ENCODE peak calls at places on chromosomes 13 and 19, in nine cellular contexts. One of them, this sample, is unnamed. For H3K4me1, the result is how much of the 10 kb centered on the place peaks cover.

GRCh38 chr13:20128459-20128927 is 32.4 kb downstream of the GJA3 start:
- DNase-seq in body of pancreas: peak
- DNase-seq in colonic mucosa: peak
- DNase-seq in thoracic aorta: no peak
- DNase-seq in left lung: peak
- DNase-seq in psoas muscle: no peak
- DNase-seq in PC-3: peak
- DNase-seq in OCI-LY7: no peak
- DNase-seq in ovary: no peak
- DNase-seq in this sample: peak

GRCh38 chr19:58575183-58576041 is 2.3 kb upstream of the MZF1 start:
- DNase-seq in OCI-LY7: peak
- DNase-seq in psoas muscle: peak
- DNase-seq in ovary: peak
- DNase-seq in colonic mucosa: peak
- DNase-seq in thoracic aorta: peak
- DNase-seq in PC-3: peak
- DNase-seq in body of pancreas: peak
- DNase-seq in left lung: peak
- DNase-seq in this sample: peak

GRCh38 chr13:101415358-101416174 is 742 bp downstream of the NALCN start:
- DNase-seq in psoas muscle: no peak
- DNase-seq in ovary: no peak
- DNase-seq in PC-3: no peak
- DNase-seq in body of pancreas: no peak
- DNase-seq in left lung: peak
- DNase-seq in OCI-LY7: no peak
- DNase-seq in colonic mucosa: no peak
- DNase-seq in thoracic aorta: no peak
- DNase-seq in this sample: no peak

GRCh38 chr19:45263013-45263412 is 11.9 kb downstream of the MARK4 start:
- DNase-seq in psoas muscle: no peak
- DNase-seq in colonic mucosa: no peak
- DNase-seq in PC-3: no peak
- DNase-seq in thoracic aorta: no peak
- DNase-seq in ovary: no peak
- DNase-seq in body of pancreas: no peak
- DNase-seq in left lung: no peak
- DNase-seq in OCI-LY7: no peak
- DNase-seq in this sample: no peak

GRCh38 chr13:74715718-74716117 is 581.5 kb upstream of the KLF12 start:
- DNase-seq in body of pancreas: no peak
- DNase-seq in PC-3: peak
- DNase-seq in ovary: no peak
- DNase-seq in left lung: no peak
- DNase-seq in OCI-LY7: no peak
- DNase-seq in psoas muscle: no peak
- DNase-seq in colonic mucosa: no peak
- DNase-seq in thoracic aorta: no peak
- DNase-seq in this sample: no peak

GRCh38 chr13:49791753-49792549 is 531 bp downstream of the KPNA3 start:
- DNase-seq in thoracic aorta: no peak
- DNase-seq in PC-3: peak
- DNase-seq in ovary: peak
- DNase-seq in left lung: peak
- DNase-seq in body of pancreas: peak
- DNase-seq in OCI-LY7: peak
- DNase-seq in colonic mucosa: peak
- DNase-seq in psoas muscle: no peak
- DNase-seq in this sample: peak

GRCh38 chr19:29285187-29285687 is 72.3 kb upstream of the UQCRFS1 start:
- DNase-seq in left lung: no peak
- DNase-seq in OCI-LY7: no peak
- DNase-seq in PC-3: no peak
- DNase-seq in colonic mucosa: no peak
- DNase-seq in ovary: no peak
- DNase-seq in psoas muscle: no peak
- DNase-seq in thoracic aorta: no peak
- DNase-seq in body of pancreas: no peak
- DNase-seq in this sample: no peak

GRCh38 chr13:41613984-41614581 is 156.7 kb downstream of the RGCC start:
- DNase-seq in thoracic aorta: no peak
- DNase-seq in colonic mucosa: no peak
- DNase-seq in OCI-LY7: no peak
- DNase-seq in psoas muscle: peak
- DNase-seq in body of pancreas: peak
- DNase-seq in left lung: no peak
- DNase-seq in ovary: peak
- DNase-seq in PC-3: peak
- DNase-seq in this sample: no peak

GRCh38 chr19:29528350-29528945 is 2.7 kb downstream of the VSTM2B start:
- DNase-seq in psoas muscle: peak
- DNase-seq in OCI-LY7: peak
- DNase-seq in colonic mucosa: peak
- DNase-seq in PC-3: peak
- DNase-seq in thoracic aorta: no peak
- DNase-seq in left lung: peak
- DNase-seq in body of pancreas: peak
- DNase-seq in ovary: peak
- DNase-seq in this sample: peak

GRCh38 chr19:4278926-4279529 is at the start of gene SHD:
- DNase-seq in thoracic aorta: no peak
- DNase-seq in colonic mucosa: no peak
- DNase-seq in psoas muscle: no peak
- DNase-seq in PC-3: no peak
- DNase-seq in ovary: no peak
- DNase-seq in OCI-LY7: no peak
- DNase-seq in body of pancreas: no peak
- DNase-seq in left lung: no peak
- DNase-seq in this sample: peak

GRCh38 chr19:35816262-35816661 is 3.6 kb upstream of the PRODH2 start:
- DNase-seq in psoas muscle: no peak
- DNase-seq in colonic mucosa: no peak
- DNase-seq in body of pancreas: no peak
- DNase-seq in ovary: no peak
- DNase-seq in thoracic aorta: no peak
- DNase-seq in left lung: no peak
- DNase-seq in OCI-LY7: no peak
- DNase-seq in PC-3: no peak
- DNase-seq in this sample: no peak

GRCh38 chr13:59318320-59318930 is 845.3 kb downstream of the DIAPH3 start:
- DNase-seq in colonic mucosa: peak
- DNase-seq in left lung: no peak
- DNase-seq in thoracic aorta: no peak
- DNase-seq in OCI-LY7: peak
- DNase-seq in body of pancreas: peak
- DNase-seq in psoas muscle: peak
- DNase-seq in ovary: no peak
- DNase-seq in PC-3: peak
- DNase-seq in this sample: peak

GRCh38 chr19:8821748-8822241 is 10.3 kb downstream of the ZNF558 start:
- DNase-seq in ovary: no peak
- DNase-seq in thoracic aorta: no peak
- DNase-seq in left lung: no peak
- DNase-seq in body of pancreas: no peak
- DNase-seq in psoas muscle: no peak
- DNase-seq in OCI-LY7: no peak
- DNase-seq in colonic mucosa: no peak
- DNase-seq in PC-3: no peak
- DNase-seq in this sample: no peak

GRCh38 chr19:38674388-38675133 is 27.1 kb downstream of the ACTN4 start:
- DNase-seq in thoracic aorta: no peak
- DNase-seq in OCI-LY7: no peak
- DNase-seq in left lung: no peak
- DNase-seq in psoas muscle: peak
- DNase-seq in ovary: no peak
- DNase-seq in PC-3: no peak
- DNase-seq in body of pancreas: no peak
- DNase-seq in colonic mucosa: no peak
- DNase-seq in this sample: no peak
- H3K4me1 ChIP-seq in thoracic aorta: half or more
- H3K4me1 ChIP-seq in OCI-LY7: under half
- H3K4me1 ChIP-seq in left lung: half or more
- H3K4me1 ChIP-seq in psoas muscle: half or more
- H3K4me1 ChIP-seq in ovary: under half
- H3K4me1 ChIP-seq in PC-3: under half
- H3K4me1 ChIP-seq in body of pancreas: half or more
- H3K4me1 ChIP-seq in colonic mucosa: under half
- H3K4me1 ChIP-seq in this sample: under half

GRCh38 chr19:47240561-47240960 is 9.6 kb upstream of the BBC3 start:
- DNase-seq in OCI-LY7: no peak
- DNase-seq in ovary: no peak
- DNase-seq in body of pancreas: no peak
- DNase-seq in colonic mucosa: no peak
- DNase-seq in thoracic aorta: no peak
- DNase-seq in psoas muscle: peak
- DNase-seq in left lung: no peak
- DNase-seq in PC-3: no peak
- DNase-seq in this sample: peak

GRCh38 chr19:47241919-47242644 is 11.1 kb upstream of the BBC3 start:
- DNase-seq in body of pancreas: no peak
- DNase-seq in colonic mucosa: no peak
- DNase-seq in OCI-LY7: no peak
- DNase-seq in psoas muscle: no peak
- DNase-seq in ovary: no peak
- DNase-seq in PC-3: no peak
- DNase-seq in thoracic aorta: no peak
- DNase-seq in left lung: no peak
- DNase-seq in this sample: no peak

GRCh38 chr19:47240996-47241918 is 10.3 kb upstream of the BBC3 start:
- DNase-seq in PC-3: peak
- DNase-seq in OCI-LY7: peak
- DNase-seq in left lung: peak
- DNase-seq in thoracic aorta: peak
- DNase-seq in colonic mucosa: peak
- DNase-seq in psoas muscle: peak
- DNase-seq in body of pancreas: peak
- DNase-seq in ovary: peak
- DNase-seq in this sample: peak

GRCh38 chr19:47243364-47243775 is 12.4 kb upstream of the BBC3 start:
- DNase-seq in colonic mucosa: no peak
- DNase-seq in body of pancreas: no peak
- DNase-seq in psoas muscle: no peak
- DNase-seq in PC-3: no peak
- DNase-seq in OCI-LY7: no peak
- DNase-seq in ovary: no peak
- DNase-seq in thoracic aorta: no peak
- DNase-seq in left lung: no peak
- DNase-seq in this sample: no peak

DNA sequence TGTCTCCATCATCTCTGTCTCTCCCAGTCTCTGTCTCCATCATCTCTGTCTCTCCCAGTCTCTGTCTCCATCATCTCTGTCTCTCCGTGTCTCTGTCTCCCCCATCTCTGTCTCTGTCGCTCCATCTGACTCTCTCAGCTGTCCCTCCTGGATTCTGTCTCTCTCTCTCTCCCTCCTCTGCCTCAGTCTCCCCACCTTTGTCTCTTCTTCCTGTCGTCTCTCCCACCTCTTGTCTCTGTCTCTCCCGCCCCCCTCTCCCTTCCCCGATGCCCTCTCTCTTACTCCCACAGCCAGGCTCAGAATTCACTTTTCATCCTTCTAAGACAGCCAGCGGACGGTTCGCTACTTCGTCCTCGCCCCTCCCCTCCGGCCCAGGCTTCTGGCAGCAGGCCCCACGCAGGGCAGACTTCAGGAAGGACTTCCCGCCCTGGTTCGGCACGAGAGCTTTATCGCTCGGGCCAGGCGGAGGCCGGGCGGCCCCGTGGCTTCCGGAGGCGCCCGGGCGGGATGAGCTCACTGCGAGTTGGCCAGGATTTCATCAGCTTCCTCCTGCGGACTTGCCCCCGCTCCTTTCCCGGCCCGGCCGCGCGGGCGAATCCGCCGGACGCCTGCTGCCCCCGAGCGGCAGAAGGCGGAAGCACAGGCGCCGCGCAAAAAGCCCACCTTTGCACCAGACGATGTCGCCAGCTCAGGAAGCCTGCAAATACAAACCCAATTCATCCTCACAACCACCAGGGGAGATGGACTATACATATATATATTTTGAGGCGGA is 12.4 kb upstream of the CCDC9 start:
- DNase-seq in colonic mucosa: peak
- DNase-seq in psoas muscle: peak
- DNase-seq in thoracic aorta: peak
- DNase-seq in body of pancreas: peak
- DNase-seq in left lung: peak
- DNase-seq in OCI-LY7: peak
- DNase-seq in PC-3: peak
- DNase-seq in ovary: peak
- DNase-seq in this sample: peak
- H3K27ac ChIP-seq in colonic mucosa: peak
- H3K27ac ChIP-seq in psoas muscle: peak
- H3K27ac ChIP-seq in thoracic aorta: peak
- H3K27ac ChIP-seq in body of pancreas: peak
- H3K27ac ChIP-seq in left lung: peak
- H3K27ac ChIP-seq in OCI-LY7: peak
- H3K27ac ChIP-seq in PC-3: peak
- H3K27ac ChIP-seq in ovary: no peak
- H3K27ac ChIP-seq in this sample: peak

DNA sequence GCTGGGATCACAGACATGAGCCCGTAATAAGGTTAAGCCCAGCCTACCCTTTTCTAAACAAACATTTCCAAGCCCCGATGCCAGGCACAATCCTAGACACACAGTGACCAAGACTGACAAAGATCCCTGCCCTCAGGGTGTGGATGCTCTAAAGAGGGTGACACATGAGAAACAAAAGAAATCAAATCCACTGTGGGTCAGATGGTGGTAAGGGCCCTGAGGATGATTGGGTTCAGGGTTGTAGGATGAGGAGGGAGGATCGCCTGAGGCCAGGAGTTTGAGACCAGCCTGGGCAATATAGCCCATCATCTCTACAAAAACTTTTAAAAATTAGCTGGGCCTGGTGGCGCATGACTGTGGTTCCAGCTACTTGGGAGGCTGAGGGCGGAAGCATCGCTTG is 44.6 kb downstream of the PTPRS start:
- DNase-seq in OCI-LY7: no peak
- DNase-seq in thoracic aorta: no peak
- DNase-seq in ovary: no peak
- DNase-seq in left lung: no peak
- DNase-seq in PC-3: no peak
- DNase-seq in colonic mucosa: no peak
- DNase-seq in body of pancreas: no peak
- DNase-seq in psoas muscle: no peak
- DNase-seq in this sample: no peak
- H3K4me1 ChIP-seq in OCI-LY7: under half
- H3K4me1 ChIP-seq in thoracic aorta: under half
- H3K4me1 ChIP-seq in ovary: under half
- H3K4me1 ChIP-seq in left lung: under half
- H3K4me1 ChIP-seq in PC-3: under half
- H3K4me1 ChIP-seq in colonic mucosa: under half
- H3K4me1 ChIP-seq in body of pancreas: under half
- H3K4me1 ChIP-seq in psoas muscle: under half
- H3K4me1 ChIP-seq in this sample: under half

DNA sequence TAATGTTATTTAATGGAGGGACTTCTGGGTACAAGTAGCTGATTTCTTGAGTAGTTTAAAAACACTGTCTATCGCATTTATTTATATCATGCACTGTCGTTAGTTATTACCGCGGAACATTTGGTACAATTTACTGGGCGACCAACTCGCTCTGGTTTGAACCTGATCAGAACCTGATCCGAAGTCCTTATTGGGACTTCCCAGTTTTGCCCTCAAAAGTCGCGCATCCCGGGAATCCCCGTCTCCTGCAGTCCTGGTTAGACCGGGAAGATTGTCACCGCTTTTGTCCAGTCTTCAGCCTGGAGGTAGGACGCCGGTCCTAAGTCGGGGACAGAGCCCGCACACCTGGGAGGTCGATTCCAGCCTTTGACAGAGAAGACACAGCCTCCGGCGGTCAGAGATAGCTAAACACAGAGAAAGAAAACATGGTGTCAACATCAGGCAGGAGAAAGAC is 694 bp downstream of the CLN5 start:
- DNase-seq in ovary: peak
- DNase-seq in left lung: no peak
- DNase-seq in OCI-LY7: peak
- DNase-seq in body of pancreas: peak
- DNase-seq in PC-3: peak
- DNase-seq in thoracic aorta: no peak
- DNase-seq in psoas muscle: no peak
- DNase-seq in colonic mucosa: peak
- DNase-seq in this sample: peak
- H3K27ac ChIP-seq in ovary: peak
- H3K27ac ChIP-seq in left lung: peak
- H3K27ac ChIP-seq in OCI-LY7: peak
- H3K27ac ChIP-seq in body of pancreas: peak
- H3K27ac ChIP-seq in PC-3: peak
- H3K27ac ChIP-seq in thoracic aorta: peak
- H3K27ac ChIP-seq in psoas muscle: peak
- H3K27ac ChIP-seq in colonic mucosa: peak
- H3K27ac ChIP-seq in this sample: no peak

This sample was measured in endodermal cell.